ENCODE peak calls at places on chromosomes 5 and 9, in eight cellular contexts. R is kidney; Z is cardiac muscle cell; X is right cardiac atrium; H is naive thymus-derived CD4-positive, alpha-beta T cell; A is left ventricle myocardium inferior; K is CD8-positive, alpha-beta memory T cell; P is psoas muscle. D is an unnamed sample.

GRCh38 chr9:74696520-74696919 is 191.2 kb downstream of the TRPM6 start:
- DNase-seq in H (no peak), A (no peak), X (no peak), P (no peak), R (no peak), Z (no peak), K (no peak), D (no peak)

GRCh38 chr5:93899026-93899600 is 157.7 kb upstream of the POU5F2 start:
- DNase-seq in P (no peak), R (no peak), K (no peak), H (no peak), X (no peak), Z (no peak), A (no peak), D (no peak)

GRCh38 chr9:71303351-71303750 is 181.9 kb upstream of the TRPM3 start:
- DNase-seq in Z (no peak), K (no peak), P (no peak), X (no peak), H (no peak), R (no peak), A (no peak), D (no peak)

GRCh38 chr9:110583237-110583636 is 3.7 kb upstream of the SVEP1 start:
- DNase-seq in R (no peak), Z (no peak), K (no peak), P (no peak), A (no peak), X (no peak), H (no peak), D (no peak)

GRCh38 chr5:62771331-62771730 is 192.7 kb downstream of the LRRC70 start:
- DNase-seq in H (no peak), Z (no peak), P (no peak), A (no peak), R (no peak), K (no peak), X (no peak), D (no peak)

GRCh38 chr5:73716284-73716808 is 90.3 kb downstream of the ARHGEF28 start:
- DNase-seq in Z (no peak), K (no peak), X (no peak), P (no peak), H (no peak), R (no peak), A (no peak), D (no peak)

GRCh38 chr5:109316631-109317030 is 93.1 kb downstream of the PJA2 start:
- DNase-seq in X (no peak), P (no peak), Z (no peak), K (no peak), A (no peak), R (no peak), H (no peak), D (no peak)

GRCh38 chr9:124381073-124381945 is 33.9 kb downstream of the PSMB7 start:
- DNase-seq in Z (no peak), K (no peak), X (no peak), R (no peak), H (no peak), P (no peak), A (no peak), D (no peak)

GRCh38 chr5:37028910-37029309 is 152.3 kb downstream of the NIPBL start:
- DNase-seq in R (no peak), X (no peak), P (no peak), Z (no peak), A (no peak), K (no peak), H (no peak), D (no peak)

GRCh38 chr9:80875947-80876346 is 813.4 kb downstream of the TLE1 start:
- DNase-seq in A (no peak), P (no peak), R (no peak), X (no peak), H (no peak), K (no peak), Z (no peak), D (no peak)

GRCh38 chr5:181060924-181061323 is 20.9 kb downstream of the BTNL9 start:
- DNase-seq in Z (no peak), P (no peak), K (no peak), H (no peak), A (no peak), R (no peak), X (no peak), D (no peak)

GRCh38 chr5:120657083-120657482 is 193.0 kb downstream of the PRR16 start:
- DNase-seq in A (no peak), P (no peak), K (no peak), X (no peak), R (no peak), Z (no peak), H (no peak), D (no peak)

DNA sequence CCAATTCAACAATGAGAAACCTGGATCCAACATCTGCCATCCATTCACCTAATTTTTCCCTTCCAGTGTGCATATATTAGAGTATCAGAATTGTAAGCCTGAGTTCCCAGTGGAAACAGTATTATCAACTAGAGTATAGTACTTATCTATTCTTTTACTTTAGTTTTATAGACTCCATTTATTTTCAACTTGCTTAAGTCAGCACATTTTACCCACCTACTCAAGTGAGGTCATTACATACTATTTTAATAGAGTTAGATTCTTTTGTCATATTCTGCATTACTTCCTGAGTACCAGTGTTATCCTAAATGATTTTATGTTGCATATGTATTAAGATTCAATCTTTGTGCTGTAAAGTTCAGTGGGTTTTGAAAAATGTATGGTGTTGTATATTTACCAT is 1393.3 kb downstream of the MAT2B start:
- DNase-seq in K (no peak), P (no peak), R (no peak), Z (no peak), H (no peak), A (no peak), X (no peak), D (no peak)
- H3K9me3 ChIP-seq in K (no peaks in the 10 kb centered on the region), P (no peaks in the 10 kb centered on the region), R (no peaks in the 10 kb centered on the region), Z (no peaks in the 10 kb centered on the region), H (no peaks in the 10 kb centered on the region), A (peaks cover 20% of the 10 kb centered on the region), X (no peaks in the 10 kb centered on the region), D (no peaks in the 10 kb centered on the region)

GRCh38 chr9:103660830-103661229 is 433.3 kb upstream of the SMC2 start:
- DNase-seq in A (no peak), H (no peak), R (no peak), X (no peak), K (no peak), Z (no peak), P (no peak), D (no peak)
- H3K9me3 ChIP-seq in A (peaks cover 24% of the 10 kb centered on the region), H (no peaks in the 10 kb centered on the region), R (no peaks in the 10 kb centered on the region), X (no peaks in the 10 kb centered on the region), K (no peaks in the 10 kb centered on the region), Z (no peaks in the 10 kb centered on the region), P (no peaks in the 10 kb centered on the region), D (peaks cover 21% of the 10 kb centered on the region)

DNA sequence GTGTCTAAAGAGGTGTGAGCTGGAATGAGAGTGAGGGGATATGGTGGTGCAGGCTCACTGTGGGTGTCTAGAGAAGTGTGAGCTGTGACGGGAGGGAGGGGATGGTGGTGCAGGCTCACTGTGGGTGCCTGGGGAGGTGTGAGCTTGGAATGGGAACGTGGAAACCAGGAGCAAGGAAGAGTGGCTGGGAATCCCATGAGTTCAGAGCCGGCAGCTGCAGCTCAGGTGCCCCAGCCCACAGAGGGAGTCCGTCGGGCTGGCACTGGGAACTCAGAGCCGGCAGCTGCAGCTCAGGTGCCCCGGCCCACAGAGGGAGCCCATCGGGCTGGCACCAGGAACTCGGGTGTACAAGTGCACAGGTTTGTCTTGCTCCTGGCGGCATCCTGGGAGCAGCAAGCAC is 45.6 kb downstream of the IRX2 start:
- DNase-seq in Z (no peak), P (no peak), K (no peak), X (no peak), H (no peak), A (no peak), R (no peak), D (no peak)
- H3K9me3 ChIP-seq in Z (no peaks in the 10 kb centered on the region), P (no peaks in the 10 kb centered on the region), K (no peaks in the 10 kb centered on the region), X (no peaks in the 10 kb centered on the region), H (no peaks in the 10 kb centered on the region), A (no peaks in the 10 kb centered on the region), R (no peaks in the 10 kb centered on the region), D (no peaks in the 10 kb centered on the region)

DNA sequence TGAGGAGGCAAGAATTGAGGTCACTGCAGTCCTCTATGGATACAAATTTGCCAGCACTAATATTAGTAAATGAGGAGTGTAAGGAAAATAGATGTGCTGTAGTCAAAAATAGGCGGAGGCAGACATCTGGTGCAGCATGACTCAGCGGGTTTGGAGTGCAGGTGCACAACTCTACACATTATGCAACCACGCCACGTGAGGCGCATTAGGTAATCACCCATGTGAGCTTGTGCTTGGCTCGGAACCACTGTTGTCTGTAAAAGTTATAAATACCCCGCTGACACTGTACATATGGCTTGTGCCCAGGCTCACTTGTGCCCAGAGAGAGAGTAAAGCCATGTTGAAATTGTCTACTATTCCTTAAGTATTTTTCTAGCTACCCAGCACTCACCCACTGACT is 623.5 kb upstream of the NUDT12 start:
- DNase-seq in R (no peak), A (no peak), P (peak; percentile 82), Z (no peak), K (no peak), H (no peak), X (no peak), D (no peak)
- H3K9me3 ChIP-seq in R (no peaks in the 10 kb centered on the region), A (peaks cover 4% of the 10 kb centered on the region), P (no peaks in the 10 kb centered on the region), Z (no peaks in the 10 kb centered on the region), K (no peaks in the 10 kb centered on the region), H (no peaks in the 10 kb centered on the region), X (peaks cover 3% of the 10 kb centered on the region), D (peaks cover 3% of the 10 kb centered on the region)

DNA sequence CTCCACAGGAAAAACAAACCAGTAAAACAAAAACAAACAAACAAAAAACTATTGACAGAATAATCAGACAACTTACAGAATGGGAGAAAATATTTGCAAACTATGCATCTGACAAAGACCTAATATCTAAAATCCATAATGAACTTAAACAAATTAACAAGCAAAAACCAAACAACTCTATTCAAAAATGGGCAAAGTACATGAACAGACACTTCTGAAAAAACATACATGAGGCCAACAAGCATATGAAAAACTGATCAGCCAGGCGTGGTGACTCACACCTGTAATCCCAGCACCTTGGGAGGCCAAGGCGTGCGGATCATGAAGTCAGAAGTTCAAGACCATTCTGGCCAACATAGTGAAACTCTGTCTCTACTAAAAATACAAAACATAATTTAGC is 60.1 kb downstream of the KCNV2 start:
- DNase-seq in H (no peak), A (no peak), K (no peak), X (no peak), P (no peak), Z (no peak), R (no peak), D (no peak)
- H3K9me3 ChIP-seq in H (no peaks in the 10 kb centered on the region), A (peaks cover 53% of the 10 kb centered on the region), K (no peaks in the 10 kb centered on the region), X (no peaks in the 10 kb centered on the region), P (peaks cover 29% of the 10 kb centered on the region), Z (peaks cover 2% of the 10 kb centered on the region), R (no peaks in the 10 kb centered on the region), D (peaks cover 59% of the 10 kb centered on the region)

DNA sequence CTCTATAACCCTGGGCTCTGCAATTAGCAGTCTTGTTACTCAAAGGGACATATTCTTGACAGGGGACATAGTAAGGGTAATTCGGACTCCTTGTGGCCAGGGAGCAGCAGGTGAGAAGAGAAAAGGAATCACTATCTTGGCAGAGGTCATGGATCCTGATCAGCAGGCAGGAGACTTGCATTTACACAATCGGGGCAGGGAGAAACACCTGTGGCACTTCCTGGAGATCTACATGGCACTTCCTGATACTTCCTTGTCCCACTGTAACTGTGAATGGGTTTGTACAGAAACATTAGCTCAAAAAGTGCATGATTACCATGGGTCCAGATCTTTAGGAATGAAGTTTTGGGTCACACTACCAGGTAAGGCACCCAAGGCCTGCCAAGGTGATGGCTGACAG is 29.2 kb downstream of the DEPDC1B start:
- DNase-seq in X (no peak), H (no peak), K (no peak), P (no peak), A (no peak), R (no peak), Z (no peak), D (no peak)
- H3K9me3 ChIP-seq in X (no peaks in the 10 kb centered on the region), H (no peaks in the 10 kb centered on the region), K (no peaks in the 10 kb centered on the region), P (no peaks in the 10 kb centered on the region), A (no peaks in the 10 kb centered on the region), R (no peaks in the 10 kb centered on the region), Z (no peaks in the 10 kb centered on the region), D (no peaks in the 10 kb centered on the region)